ENCODE peak calls at places on chromosome 17, in five cellular contexts. One of them, this sample, is unnamed.
A peak's percentile ranks its signal among the peaks of the same experiment; 100 is the strongest.

GRCh38 chr17:31235110-31235509 is 61.9 kb downstream of the OMG start:
- DNase-seq in skeletal muscle cell: no peak
- DNase-seq in lower leg skin: no peak
- DNase-seq in left lung: no peak
- DNase-seq in SK-N-SH: no peak
- DNase-seq in this sample: no peak

GRCh38 chr17:14211778-14212177 is 24.9 kb downstream of the CDRT15 start:
- DNase-seq in skeletal muscle cell: no peak
- DNase-seq in lower leg skin: no peak
- DNase-seq in left lung: no peak
- DNase-seq in SK-N-SH: no peak
- DNase-seq in this sample: no peak

GRCh38 chr17:39979865-39980401 is 674 bp upstream of the PSMD3 start:
- DNase-seq in skeletal muscle cell: no peak
- DNase-seq in lower leg skin: no peak
- DNase-seq in left lung: no peak
- DNase-seq in SK-N-SH: peak; percentile 67
- DNase-seq in this sample: peak; percentile 44

GRCh38 chr17:43917348-43918025 is 10.2 kb upstream of the MPP2 start:
- DNase-seq in skeletal muscle cell: no peak
- DNase-seq in lower leg skin: no peak
- DNase-seq in left lung: no peak
- DNase-seq in SK-N-SH: no peak
- DNase-seq in this sample: peak; percentile 45

GRCh38 chr17:47604268-47604927 is 45.3 kb upstream of the KPNB1 start:
- DNase-seq in skeletal muscle cell: peak; percentile 81
- DNase-seq in lower leg skin: no peak
- DNase-seq in left lung: no peak
- DNase-seq in SK-N-SH: peak; percentile 37
- DNase-seq in this sample: no peak

GRCh38 chr17:62164712-62165377 is 99.8 kb upstream of the MED13 start:
- DNase-seq in skeletal muscle cell: no peak
- DNase-seq in lower leg skin: no peak
- DNase-seq in left lung: no peak
- DNase-seq in SK-N-SH: no peak
- DNase-seq in this sample: no peak

GRCh38 chr17:62763891-62764600 is 44.1 kb downstream of the MARCHF10 start:
- DNase-seq in skeletal muscle cell: no peak
- DNase-seq in lower leg skin: no peak
- DNase-seq in left lung: no peak
- DNase-seq in SK-N-SH: no peak
- DNase-seq in this sample: no peak

GRCh38 chr17:55769625-55770000 is 18.8 kb downstream of the PCTP start:
- DNase-seq in skeletal muscle cell: peak; percentile 82
- DNase-seq in lower leg skin: peak; percentile 88
- DNase-seq in left lung: peak; percentile 39
- DNase-seq in SK-N-SH: no peak
- DNase-seq in this sample: no peak

GRCh38 chr17:58756246-58757161 is 850 bp downstream of the PPM1E start:
- DNase-seq in skeletal muscle cell: no peak
- DNase-seq in lower leg skin: no peak
- DNase-seq in left lung: no peak
- DNase-seq in SK-N-SH: peak; percentile 83
- DNase-seq in this sample: peak; percentile 14

DNA sequence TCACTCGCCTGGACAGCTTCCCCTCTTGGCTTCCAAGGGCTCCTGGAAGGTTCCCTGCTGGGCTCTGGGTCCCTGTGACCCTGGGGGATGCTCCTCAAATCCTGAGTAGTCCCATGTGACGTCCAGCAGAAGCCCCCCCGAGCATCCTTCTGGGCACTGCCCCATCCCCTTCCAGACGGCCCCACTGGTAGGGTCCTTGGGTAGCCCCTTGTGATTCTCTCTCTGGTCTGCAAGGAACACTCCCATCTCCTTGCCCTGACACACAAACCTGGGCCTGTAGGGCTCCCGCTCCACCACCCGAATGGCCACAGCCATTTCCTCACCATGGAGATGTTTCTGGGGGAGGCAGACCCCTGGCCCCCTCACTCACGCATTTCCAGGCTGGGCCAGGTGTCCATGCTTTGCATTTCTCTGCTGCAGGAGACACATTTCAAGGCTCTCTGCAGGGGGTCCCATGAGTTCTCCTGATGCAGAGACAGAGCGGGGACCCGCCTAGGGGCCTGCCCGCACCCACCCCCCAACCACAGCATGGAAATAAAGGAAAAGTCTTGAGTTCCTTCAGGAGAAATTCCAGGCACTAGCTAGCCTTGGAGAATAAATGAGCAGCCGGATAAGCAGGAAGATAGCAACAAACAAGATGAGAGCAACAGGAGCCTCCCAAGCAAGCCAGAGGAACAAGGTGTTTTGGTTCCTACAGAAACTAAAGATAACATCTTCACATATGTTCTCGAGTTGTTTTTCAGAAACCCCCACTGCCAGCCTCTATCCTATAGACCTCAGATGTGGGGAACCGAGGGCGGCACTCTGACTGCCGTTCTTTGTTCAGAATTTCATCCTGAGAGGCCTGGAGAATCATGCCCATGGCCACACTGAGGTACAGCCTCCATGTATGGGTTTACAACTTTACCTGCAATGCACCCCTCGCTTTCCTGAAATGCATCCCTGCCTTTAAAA is 128.8 kb downstream of the MGAT5B start:
- DNase-seq in skeletal muscle cell: no peak
- DNase-seq in lower leg skin: no peak
- DNase-seq in left lung: no peak
- DNase-seq in SK-N-SH: peak; percentile 10
- DNase-seq in this sample: no peak
- H3K4me3 ChIP-seq in skeletal muscle cell: no peak overlapping the region
- H3K4me3 ChIP-seq in lower leg skin: no peak overlapping the region
- H3K4me3 ChIP-seq in left lung: no peak overlapping the region
- H3K4me3 ChIP-seq in SK-N-SH: no peak overlapping the region
- H3K4me3 ChIP-seq in this sample: no peak overlapping the region

GRCh38 chr17:9020096-9020823 is 1.1 kb upstream of the NTN1 start:
- DNase-seq in skeletal muscle cell: no peak
- DNase-seq in lower leg skin: peak; percentile 77
- DNase-seq in left lung: no peak
- DNase-seq in SK-N-SH: no peak
- DNase-seq in this sample: no peak

GRCh38 chr17:9022553-9023388 is 1.5 kb downstream of the NTN1 start:
- DNase-seq in skeletal muscle cell: no peak
- DNase-seq in lower leg skin: peak; percentile 84
- DNase-seq in left lung: no peak
- DNase-seq in SK-N-SH: peak; percentile 27
- DNase-seq in this sample: peak; percentile 60

GRCh38 chr17:9021985-9022552 is 759 bp downstream of the NTN1 start:
- DNase-seq in skeletal muscle cell: no peak
- DNase-seq in lower leg skin: peak; percentile 87
- DNase-seq in left lung: no peak
- DNase-seq in SK-N-SH: peak; percentile 41
- DNase-seq in this sample: peak; percentile 43

GRCh38 chr17:9021158-9021984 is at the start of gene NTN1:
- DNase-seq in skeletal muscle cell: no peak
- DNase-seq in lower leg skin: peak; percentile 90
- DNase-seq in left lung: no peak
- DNase-seq in SK-N-SH: peak; percentile 65
- DNase-seq in this sample: peak; percentile 69

GRCh38 chr17:9020824-9021157 is 519 bp upstream of the NTN1 start:
- DNase-seq in skeletal muscle cell: no peak
- DNase-seq in lower leg skin: peak; percentile 84
- DNase-seq in left lung: no peak
- DNase-seq in SK-N-SH: no peak
- DNase-seq in this sample: no peak
- H3K4me3 ChIP-seq in skeletal muscle cell: peak overlapping the region; percentile 55
- H3K4me3 ChIP-seq in lower leg skin: peak overlapping the region; percentile 38
- H3K4me3 ChIP-seq in left lung: peak overlapping the region; percentile 43
- H3K4me3 ChIP-seq in SK-N-SH: peak overlapping the region; percentile 46
- H3K4me3 ChIP-seq in this sample: peak overlapping the region; percentile 84

DNA sequence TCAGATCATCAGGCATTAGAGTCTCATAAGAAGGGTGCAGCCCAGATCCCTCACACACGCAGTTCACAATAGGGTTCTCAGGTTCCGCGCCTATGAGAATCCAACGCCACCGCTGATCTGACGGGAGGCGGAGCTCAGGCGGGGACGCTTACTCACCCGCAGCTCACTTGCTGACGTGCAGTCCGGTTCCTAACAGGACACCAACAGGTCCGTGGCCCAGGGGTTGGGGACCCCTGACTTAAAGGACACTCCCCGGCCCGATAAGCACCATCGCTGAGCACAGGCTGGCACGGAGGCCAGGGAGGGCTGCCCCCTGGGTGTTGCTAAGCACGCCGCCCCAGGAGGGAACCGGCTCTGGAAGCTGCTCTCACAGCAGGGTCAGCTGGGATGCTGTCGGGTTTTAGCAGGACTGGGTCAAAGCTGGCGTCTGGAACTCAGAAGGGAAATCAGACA is 30.1 kb upstream of the BAHCC1 start:
- DNase-seq in skeletal muscle cell: peak; percentile 46
- DNase-seq in lower leg skin: peak; percentile 92
- DNase-seq in left lung: peak; percentile 80
- DNase-seq in SK-N-SH: no peak
- DNase-seq in this sample: peak; percentile 77
- H3K4me3 ChIP-seq in skeletal muscle cell: peak overlapping the region; percentile 35
- H3K4me3 ChIP-seq in lower leg skin: no peak overlapping the region
- H3K4me3 ChIP-seq in left lung: no peak overlapping the region
- H3K4me3 ChIP-seq in SK-N-SH: no peak overlapping the region
- H3K4me3 ChIP-seq in this sample: no peak overlapping the region

GRCh38 chr17:64006361-64007088 is 8.4 kb downstream of the PRR29 start:
- DNase-seq in skeletal muscle cell: no peak
- DNase-seq in lower leg skin: peak; percentile 85
- DNase-seq in left lung: no peak
- DNase-seq in SK-N-SH: peak; percentile 80
- DNase-seq in this sample: no peak
- H3K4me3 ChIP-seq in skeletal muscle cell: no peak overlapping the region
- H3K4me3 ChIP-seq in lower leg skin: no peak overlapping the region
- H3K4me3 ChIP-seq in left lung: no peak overlapping the region
- H3K4me3 ChIP-seq in SK-N-SH: no peak overlapping the region
- H3K4me3 ChIP-seq in this sample: no peak overlapping the region

DNA sequence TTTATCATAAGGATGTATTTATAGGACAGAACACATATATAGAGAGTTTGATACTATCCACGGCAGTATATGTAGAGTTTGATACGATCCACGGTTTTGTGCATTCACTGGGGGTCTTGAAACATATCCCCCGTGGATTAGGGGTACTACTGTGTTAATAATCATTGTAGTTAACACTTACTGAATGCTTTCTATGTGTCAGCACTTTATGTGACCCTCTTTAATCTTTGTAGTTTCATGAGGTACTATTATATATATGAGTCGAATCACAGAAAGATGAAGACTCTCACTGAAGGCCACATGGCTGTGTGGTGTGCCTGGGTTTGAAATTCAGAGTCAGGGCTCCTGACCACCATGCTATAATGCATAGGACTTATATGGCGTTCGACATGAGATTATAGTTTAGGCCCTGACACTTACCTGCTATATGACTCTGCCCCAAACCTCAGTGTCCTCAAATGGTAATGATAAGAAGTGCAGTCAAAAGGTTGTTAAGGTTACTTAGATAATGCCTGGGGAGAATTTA is 4.3 kb upstream of the HEATR6 start:
- DNase-seq in skeletal muscle cell: no peak
- DNase-seq in lower leg skin: no peak
- DNase-seq in left lung: no peak
- DNase-seq in SK-N-SH: no peak
- DNase-seq in this sample: no peak
- H3K4me3 ChIP-seq in skeletal muscle cell: no peak overlapping the region
- H3K4me3 ChIP-seq in lower leg skin: no peak overlapping the region
- H3K4me3 ChIP-seq in left lung: no peak overlapping the region
- H3K4me3 ChIP-seq in SK-N-SH: no peak overlapping the region
- H3K4me3 ChIP-seq in this sample: no peak overlapping the region

This sample was measured in cardiac muscle cell.